ENCODE peak calls at places on chromosome 11, in four cellular contexts. M is NCI-H460; J is KG1; H is stimulated activated naive CD8-positive, alpha-beta T cell treated with anti-CD3 and anti-CD28 coated beads, Interleukin-15, Interleukin-2, amounts not matched to agents 100 U/mL and 50 U/mL, for 24 hours. L is an unnamed sample.

GRCh38 chr11:64659417-64660144 is 63.4 kb downstream of the NRXN2 start:
- DNase-seq in H (no peak), J (no peak), M (peak), L (no peak)

GRCh38 chr11:128492903-128493569 is 94.3 kb downstream of the ETS1 start:
- DNase-seq in H (no peak), M (no peak), J (no peak), L (no peak)

GRCh38 chr11:1288426-1289151 is 20.8 kb downstream of the TOLLIP start:
- DNase-seq in H (no peak), J (no peak), M (no peak), L (no peak)

GRCh38 chr11:88103337-88104206 is 71.7 kb downstream of the RAB38 start:
- DNase-seq in J (peak), M (peak), H (peak), L (peak)

GRCh38 chr11:8722156-8722555 is 39.6 kb downstream of the RPL27A start:
- DNase-seq in M (no peak), H (no peak), J (no peak), L (no peak)

GRCh38 chr11:66288138-66288865 is 641 bp downstream of the YIF1A start:
- DNase-seq in J (no peak), H (no peak), M (no peak), L (no peak)

GRCh38 chr11:14015711-14016110 is 53.2 kb downstream of the SPON1 start:
- DNase-seq in M (peak), H (no peak), J (no peak), L (no peak)

GRCh38 chr11:1391165-1392010 is 1.7 kb downstream of the BRSK2 start:
- DNase-seq in M (no peak), J (no peak), H (no peak), L (no peak)

GRCh38 chr11:77457340-77457739 is 16.6 kb downstream of the PAK1 start:
- DNase-seq in J (no peak), M (no peak), H (no peak), L (no peak)

GRCh38 chr11:119547511-119547910 is 124.5 kb upstream of the THY1 start:
- DNase-seq in M (no peak), J (no peak), H (no peak), L (no peak)

GRCh38 chr11:36577859-36578258 is 10.1 kb downstream of the RAG1 start:
- DNase-seq in M (no peak), J (no peak), H (no peak), L (no peak)

L was measured in brain pericyte.